ENCODE peak calls at places on chromosomes 6 and 20, in nine cellular contexts. P, S, Y, R, B, G, T, N and F are unnamed samples.

GRCh38 chr20:9838035-9838377 is 870 bp downstream of the PAK5 start:
- DNase-seq in G (no peak), Y (no peak), N (no peak), R (no peak), S (peak), P (no peak), T (peak), B (no peak), F (no peak)

GRCh38 chr6:53646606-53647005 is 18.9 kb downstream of the KLHL31 start:
- DNase-seq in G (no peak), P (no peak), Y (no peak), N (no peak), R (no peak), T (no peak), B (no peak), S (no peak), F (no peak)

GRCh38 chr20:31822421-31823330 is 3.5 kb downstream of the MYLK2 start:
- DNase-seq in S (peak), R (peak), B (peak), N (peak), Y (peak), G (peak), P (no peak), T (peak), F (peak)

GRCh38 chr20:21571841-21572690 is 58.2 kb upstream of the NKX2-2 start:
- DNase-seq in R (peak), B (peak), Y (peak), G (peak), S (peak), N (peak), T (peak), P (no peak), F (peak)

GRCh38 chr6:166955121-166955864 is 1.1 kb downstream of the RNASET2 start:
- DNase-seq in S (peak), G (no peak), T (peak), P (no peak), B (peak), Y (no peak), R (peak), N (no peak), F (peak)

GRCh38 chr20:3209946-3210317 is 634 bp downstream of the ITPA start:
- DNase-seq in S (no peak), P (no peak), N (no peak), G (peak), Y (no peak), B (no peak), T (no peak), R (no peak), F (peak)

GRCh38 chr6:147001621-147002020 is 202.6 kb upstream of the STXBP5 start:
- DNase-seq in S (no peak), B (no peak), Y (no peak), N (no peak), P (no peak), T (no peak), R (no peak), G (peak), F (no peak)

GRCh38 chr6:143652840-143653239 is 24.9 kb upstream of the PHACTR2 start:
- DNase-seq in N (no peak), P (no peak), T (no peak), Y (peak), G (no peak), B (no peak), S (no peak), R (no peak), F (no peak)

GRCh38 chr6:27650620-27651370 is 177.9 kb upstream of the ZNF184 start:
- DNase-seq in S (peak), Y (peak), P (peak), G (peak), B (peak), R (peak), T (peak), N (no peak), F (no peak)

GRCh38 chr6:168709440-168709839 is 268.5 kb downstream of the SMOC2 start:
- DNase-seq in N (no peak), R (no peak), T (no peak), G (no peak), S (no peak), Y (no peak), B (no peak), P (no peak), F (no peak)

GRCh38 chr6:64553414-64553813 is 917.8 kb downstream of the PHF3 start:
- DNase-seq in T (peak), N (peak), P (no peak), S (no peak), G (no peak), B (no peak), Y (no peak), R (no peak), F (no peak)

GRCh38 chr6:106125925-106126435 is 39.8 kb downstream of the PRDM1 start:
- DNase-seq in Y (peak), R (no peak), B (no peak), P (no peak), N (no peak), S (no peak), T (no peak), G (peak), F (no peak)

GRCh38 chr6:170074435-170074834 is 216.4 kb downstream of the DLL1 start:
- DNase-seq in N (no peak), P (no peak), G (no peak), Y (no peak), T (no peak), S (no peak), R (no peak), B (no peak), F (no peak)

GRCh38 chr6:11692451-11693376 is 85.9 kb downstream of the ADTRP start:
- DNase-seq in R (no peak), P (no peak), B (no peak), S (no peak), T (no peak), N (no peak), Y (no peak), G (no peak), F (no peak)

GRCh38 chr6:158801655-158802294 is 17.4 kb downstream of the EZR start:
- DNase-seq in G (no peak), N (no peak), R (peak), T (no peak), Y (peak), B (no peak), P (no peak), S (no peak), F (no peak)

GRCh38 chr6:90397929-90398674 is 101.5 kb upstream of the BACH2 start:
- DNase-seq in S (no peak), R (no peak), P (no peak), G (no peak), Y (peak), B (peak), T (peak), N (peak), F (no peak)

GRCh38 chr6:21441386-21441785 is 152.2 kb upstream of the SOX4 start:
- DNase-seq in Y (no peak), S (no peak), G (no peak), R (no peak), P (no peak), T (no peak), B (no peak), N (no peak), F (no peak)

DNA sequence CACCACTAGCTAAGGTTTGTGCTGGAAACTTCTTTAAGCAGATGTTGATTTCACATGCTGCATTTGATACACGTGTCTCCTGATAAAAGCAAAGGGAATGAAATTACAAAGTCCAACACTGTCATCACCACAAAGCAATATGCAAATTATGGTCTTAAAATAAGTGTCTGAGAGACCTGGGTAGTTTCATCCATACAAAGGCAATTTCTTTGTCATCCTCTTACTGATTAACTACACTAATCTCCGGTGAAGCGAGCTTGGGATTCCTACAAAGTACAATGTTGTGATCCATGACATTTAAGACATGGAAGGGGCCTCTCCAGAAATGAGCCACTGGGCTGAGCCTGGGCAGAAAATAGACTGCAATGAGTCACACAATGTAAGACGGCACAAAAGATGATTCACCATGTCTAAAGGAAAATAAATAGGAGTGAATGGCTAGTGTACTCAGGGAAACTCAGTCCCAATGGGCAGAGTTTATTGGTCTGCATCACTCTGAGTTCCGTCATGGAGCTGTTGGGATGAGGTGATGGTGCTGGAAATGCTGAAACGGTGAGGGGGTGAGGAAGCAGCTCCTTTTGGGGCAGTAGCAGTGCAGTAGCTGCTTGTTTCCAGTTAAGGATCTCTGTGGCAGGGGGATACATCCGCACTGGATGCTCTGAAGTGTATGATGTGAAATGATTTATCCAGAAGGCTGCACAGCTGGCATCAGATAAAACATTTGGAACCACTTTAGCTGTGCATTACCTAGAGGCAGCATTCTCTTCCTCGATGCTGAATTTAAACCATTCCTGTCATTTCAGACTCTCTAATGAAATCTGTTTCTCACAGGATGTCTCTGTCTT is 103.3 kb downstream of the IBTK start:
- DNase-seq in G (peak), N (peak), S (no peak), P (peak), T (peak), B (peak), R (peak), Y (peak), F (no peak)
- TF ChIP-seq EZH2phosphoT487 in G (no peak), N (no peak), S (no peak), P (no peak), T (no peak), B (no peak), R (no peak), Y (no peak), F (no peak)

GRCh38 chr6:71537717-71538116 is 249.1 kb downstream of the OGFRL1 start:
- DNase-seq in P (no peak), T (no peak), G (peak), R (no peak), N (no peak), S (no peak), Y (no peak), B (peak), F (no peak)
- TF ChIP-seq EZH2phosphoT487 in P (no peak), T (no peak), G (no peak), R (no peak), N (no peak), S (no peak), Y (no peak), B (no peak), F (no peak)

GRCh38 chr6:19311786-19312185 is 525.4 kb upstream of the ID4 start:
- DNase-seq in R (peak), P (no peak), B (no peak), S (peak), Y (no peak), N (no peak), T (no peak), G (no peak), F (no peak)
- TF ChIP-seq EZH2phosphoT487 in R (no peak), P (no peak), B (no peak), S (no peak), Y (no peak), N (no peak), T (no peak), G (no peak), F (no peak)

GRCh38 chr6:47149070-47149469 is 106.9 kb upstream of the ADGRF1 start:
- DNase-seq in T (no peak), B (no peak), G (no peak), Y (no peak), N (no peak), R (no peak), S (no peak), P (no peak), F (no peak)

GRCh38 chr6:47146426-47147174 is 104.5 kb upstream of the ADGRF1 start:
- DNase-seq in P (no peak), B (peak), S (peak), R (peak), N (no peak), T (no peak), Y (no peak), G (peak), F (peak)

GRCh38 chr6:47147836-47148344 is 105.8 kb upstream of the ADGRF1 start:
- DNase-seq in Y (no peak), R (no peak), P (no peak), B (no peak), T (no peak), S (no peak), N (no peak), G (no peak), F (no peak)

GRCh38 chr6:47145212-47145611 is 103.1 kb upstream of the ADGRF1 start:
- DNase-seq in P (no peak), Y (no peak), N (no peak), S (no peak), B (no peak), T (no peak), R (no peak), G (peak), F (no peak)

DNA sequence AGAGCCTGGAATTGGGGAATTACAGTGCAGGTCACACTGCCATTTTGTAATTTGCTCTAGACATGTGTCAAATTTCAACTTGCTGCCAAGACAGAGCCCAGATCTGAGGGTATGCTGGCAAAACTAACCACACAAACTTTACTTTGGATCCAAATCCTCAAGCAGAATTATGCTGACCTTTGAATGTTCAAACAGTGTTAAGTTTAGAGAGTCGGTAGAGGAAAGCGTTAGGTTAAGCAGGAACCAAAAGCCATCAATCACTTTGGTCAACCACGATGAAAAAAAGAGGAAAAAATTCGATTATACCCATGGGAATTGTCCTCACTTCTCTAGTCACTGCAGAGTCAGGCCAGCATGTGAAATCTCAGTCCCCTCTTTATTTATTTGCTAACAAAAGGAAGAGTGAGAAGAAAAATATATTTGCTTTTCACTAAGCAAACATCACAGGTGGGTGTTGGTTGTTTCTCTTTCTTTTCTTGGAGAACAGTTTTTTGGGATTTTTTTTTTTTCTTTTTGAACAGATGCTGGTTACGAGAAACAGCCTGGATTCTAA is 105.1 kb upstream of the ADGRF1 start:
- DNase-seq in T (no peak), G (no peak), S (no peak), N (no peak), R (no peak), P (no peak), Y (no peak), B (no peak), F (no peak)
- TF ChIP-seq EZH2phosphoT487 in T (no peak), G (no peak), S (no peak), N (no peak), R (no peak), P (no peak), Y (no peak), B (no peak), F (no peak)

DNA sequence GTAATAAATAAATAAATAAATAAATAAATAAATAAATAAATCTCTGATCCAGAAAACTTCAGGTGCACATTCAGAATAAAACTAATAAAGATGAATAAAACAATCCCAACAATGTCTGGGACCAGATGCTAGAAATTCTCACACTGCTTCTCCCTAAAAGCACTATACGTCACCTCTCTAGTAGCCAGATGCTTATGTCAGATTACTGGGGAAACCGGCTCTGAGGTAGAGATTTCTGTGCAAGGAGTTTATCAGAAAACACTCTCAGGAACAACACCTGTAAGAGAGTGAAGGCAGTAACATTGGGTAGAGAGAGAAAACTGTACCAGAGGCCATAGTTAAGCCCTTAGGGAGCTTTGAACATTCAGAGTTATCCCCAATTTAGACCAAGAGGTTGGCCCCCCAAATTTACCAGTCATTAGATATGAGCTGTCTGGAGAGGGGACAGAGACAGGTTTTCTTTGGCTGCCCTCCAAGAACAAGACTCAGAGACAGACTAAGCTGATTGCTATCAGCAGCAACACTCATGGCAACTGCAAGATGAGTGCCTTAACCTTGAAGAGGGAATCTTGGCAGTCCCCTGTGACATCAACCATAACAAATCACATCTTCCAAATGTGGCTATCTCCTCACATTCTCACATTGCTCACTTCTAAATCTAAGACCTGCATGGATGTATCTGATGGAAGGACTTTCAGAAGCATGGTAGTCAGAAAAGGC is 151.2 kb upstream of the BMP5 start:
- DNase-seq in Y (peak), T (no peak), G (no peak), N (no peak), R (no peak), S (no peak), P (no peak), B (peak), F (no peak)
- TF ChIP-seq EZH2phosphoT487 in Y (no peak), T (no peak), G (no peak), N (no peak), R (no peak), S (no peak), P (no peak), B (no peak), F (no peak)